ENCODE peak calls at places on chromosomes 3 and 15, in six cellular contexts. Y, F, T, U, O and S are unnamed samples.

GRCh38 chr15:57861805-57862586 is 155.5 kb downstream of the POLR2M start:
- DNase-seq in O (peak), T (peak), F (no peak), Y (no peak), U (no peak), S (no peak)

GRCh38 chr3:177514341-177515193 is 317.3 kb upstream of the TBL1XR1 start:
- DNase-seq in U (no peak), Y (no peak), T (no peak), F (no peak), O (no peak), S (no peak)

GRCh38 chr3:123499316-123499715 is 50.4 kb upstream of the ADCY5 start:
- DNase-seq in O (peak), F (no peak), U (no peak), Y (no peak), T (peak), S (no peak)

GRCh38 chr3:69422751-69423150 is 36.9 kb upstream of the FRMD4B start:
- DNase-seq in Y (no peak), F (no peak), T (peak), U (no peak), O (peak), S (no peak)

GRCh38 chr3:15217841-15218267 is 11.8 kb downstream of the CAPN7 start:
- DNase-seq in F (no peak), T (no peak), Y (no peak), U (no peak), O (no peak), S (no peak)

GRCh38 chr3:189947948-189948723 is 172.6 kb downstream of the P3H2 start:
- DNase-seq in O (peak), T (peak), F (no peak), Y (no peak), U (no peak), S (no peak)

GRCh38 chr3:134369861-134370596 is 4.2 kb downstream of the AMOTL2 start:
- DNase-seq in Y (peak), F (peak), U (peak), O (peak), T (no peak), S (no peak)

GRCh38 chr15:78070049-78070698 is 7.3 kb downstream of the TBC1D2B start:
- DNase-seq in U (peak), T (peak), O (no peak), Y (peak), F (no peak), S (no peak)

GRCh38 chr15:74302821-74303359 is 64.6 kb downstream of the CYP11A1 start:
- DNase-seq in T (no peak), O (peak), Y (no peak), F (peak), U (no peak), S (no peak)

GRCh38 chr3:21345577-21345976 is 405.4 kb downstream of the ZNF385D start:
- DNase-seq in T (no peak), U (no peak), F (no peak), O (peak), Y (no peak), S (no peak)

GRCh38 chr3:4976109-4976508 is 3.1 kb upstream of the BHLHE40 start:
- DNase-seq in O (peak), Y (peak), U (peak), T (peak), F (no peak), S (peak)

GRCh38 chr3:52240059-52240885 is 1.3 kb upstream of the TWF2 start:
- DNase-seq in O (peak), Y (peak), T (peak), U (peak), F (no peak), S (peak)
- TF ChIP-seq CTCF in O (peak), Y (peak), T (no peak), U (no peak), F (no peak), S (no peak)

DNA sequence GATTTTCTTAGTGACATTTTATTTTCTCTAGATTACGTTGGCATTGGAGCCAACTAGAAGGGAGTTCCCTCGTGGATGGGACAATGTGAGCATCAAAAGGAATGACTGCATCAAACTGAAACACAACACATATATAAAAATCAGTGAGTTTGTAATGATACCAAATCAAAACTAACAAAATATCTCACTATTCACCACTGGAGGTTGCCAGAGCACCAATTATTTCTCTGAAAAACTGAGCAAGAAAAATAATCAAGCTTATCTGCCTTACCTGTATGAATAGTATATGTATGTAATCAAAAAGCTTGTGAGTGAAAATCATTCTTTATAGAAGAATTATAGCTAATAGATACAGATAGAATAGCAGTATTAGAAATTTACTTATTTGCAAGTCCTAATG is 46.8 kb upstream of the OTOL1 start:
- DNase-seq in U (no peak), O (no peak), Y (no peak), T (no peak), F (no peak), S (no peak)
- TF ChIP-seq CTCF in U (no peak), O (no peak), Y (no peak), T (no peak), F (no peak), S (no peak)

GRCh38 chr15:32036972-32037371 is 6.7 kb downstream of the CHRNA7 start:
- DNase-seq in O (no peak), U (no peak), F (no peak), T (no peak), Y (no peak), S (no peak)

GRCh38 chr15:32041294-32041693 is 11.0 kb downstream of the CHRNA7 start:
- DNase-seq in U (no peak), Y (no peak), O (no peak), T (no peak), F (no peak), S (no peak)

DNA sequence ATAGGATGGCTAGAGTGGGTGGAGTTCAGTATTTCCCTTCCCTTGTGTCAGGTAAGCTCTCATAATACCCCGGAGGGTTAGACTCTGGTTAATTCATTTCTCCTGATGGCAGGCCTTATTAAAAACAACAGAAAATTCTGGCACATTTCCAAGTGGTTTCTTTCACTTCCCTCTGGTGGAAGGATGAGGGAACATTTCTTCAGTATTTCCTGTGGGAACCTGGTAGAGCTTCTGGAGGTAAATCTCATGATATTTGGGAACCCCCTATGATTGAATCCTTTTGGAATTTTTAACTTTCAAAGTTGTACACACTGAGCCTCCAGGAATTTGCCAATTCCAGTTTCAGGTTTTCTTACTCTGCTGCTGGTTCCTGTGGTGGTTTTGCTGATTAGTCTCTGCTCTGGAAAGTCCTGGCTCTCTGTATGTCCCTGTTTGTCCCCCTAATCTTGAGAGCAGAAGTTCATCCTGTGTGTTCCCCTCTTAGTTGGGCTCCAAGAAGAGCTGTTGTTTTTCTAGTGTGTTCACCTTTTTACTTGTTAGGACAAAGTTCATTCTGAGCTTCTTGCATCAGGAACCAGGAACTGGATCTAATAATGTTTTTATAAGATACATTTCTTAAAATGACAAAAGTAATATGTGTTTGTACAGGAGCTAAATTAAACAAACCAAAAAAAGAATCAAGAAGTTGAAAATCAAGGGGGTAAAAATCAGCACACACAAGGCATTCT is 12.1 kb downstream of the CHRNA7 start:
- DNase-seq in O (no peak), T (no peak), F (no peak), U (no peak), Y (no peak), S (no peak)
- TF ChIP-seq CTCF in O (no peak), T (no peak), F (peak), U (no peak), Y (no peak), S (no peak)

GRCh38 chr3:61505197-61505596 is 56.2 kb upstream of the PTPRG start:
- DNase-seq in F (no peak), U (no peak), Y (no peak), T (no peak), O (no peak), S (no peak)
- TF ChIP-seq CTCF in F (no peak), U (no peak), Y (no peak), T (no peak), O (no peak), S (no peak)

GRCh38 chr3:53113293-53114010 is 16.8 kb downstream of the RFT1 start:
- DNase-seq in O (peak), F (no peak), U (no peak), T (no peak), Y (peak), S (no peak)
- TF ChIP-seq CTCF in O (no peak), F (no peak), U (no peak), T (no peak), Y (no peak), S (no peak)

GRCh38 chr15:95826831-95827230 is 503.7 kb upstream of the NR2F2 start:
- DNase-seq in F (no peak), U (no peak), Y (no peak), O (no peak), T (no peak), S (no peak)
- TF ChIP-seq CTCF in F (no peak), U (no peak), Y (peak), O (peak), T (peak), S (no peak)

GRCh38 chr3:194458122-194458521 is 28.7 kb downstream of the ATP13A3 start:
- DNase-seq in O (no peak), T (no peak), F (no peak), Y (no peak), U (no peak), S (no peak)
- TF ChIP-seq CTCF in O (no peak), T (no peak), F (no peak), Y (no peak), U (no peak), S (no peak)